ENCODE peak calls at places on chromosomes 11 and 22, in nine cellular contexts. G, O, J, H, Q, Z, K, D and Y are unnamed samples.

GRCh38 chr11:69892986-69893555 is 73.9 kb upstream of the FGF3 start:
- DNase-seq in J (no peak), O (peak), G (no peak), D (no peak), H (no peak), Q (no peak), K (no peak), Z (no peak), Y (no peak)

GRCh38 chr11:64028398-64029115 is 7.2 kb upstream of the FLRT1 start:
- DNase-seq in O (no peak), J (no peak), D (no peak), Q (no peak), H (peak), G (peak), Z (no peak), K (peak), Y (no peak)

GRCh38 chr11:104658177-104658576 is 240.1 kb downstream of the CASP12 start:
- DNase-seq in K (no peak), G (no peak), D (no peak), Z (no peak), H (no peak), Q (no peak), J (no peak), O (no peak), Y (no peak)

GRCh38 chr22:32533265-32534068 is 58.9 kb downstream of the FBXO7 start:
- DNase-seq in Q (no peak), J (no peak), H (no peak), O (no peak), K (no peak), Z (no peak), D (no peak), G (no peak), Y (no peak)

GRCh38 chr11:27011560-27012253 is 17.8 kb downstream of the FIBIN start:
- DNase-seq in G (no peak), Z (no peak), K (no peak), O (no peak), Q (no peak), J (no peak), H (no peak), D (no peak), Y (no peak)

GRCh38 chr11:95704865-95705264 is 84.7 kb downstream of the FAM76B start:
- DNase-seq in K (peak), Q (peak), O (no peak), H (no peak), G (no peak), D (no peak), J (no peak), Z (no peak), Y (no peak)

GRCh38 chr22:45163074-45163416 is 680 bp upstream of the NUP50 start:
- DNase-seq in G (peak), Z (no peak), J (peak), Q (no peak), O (no peak), H (peak), D (no peak), K (no peak), Y (no peak)

GRCh38 chr11:79259800-79260199 is 181.0 kb downstream of the TENM4 start:
- DNase-seq in H (no peak), Q (no peak), Z (no peak), G (no peak), J (no peak), O (no peak), K (no peak), D (no peak), Y (no peak)

GRCh38 chr11:28736256-28736655 is 628.1 kb downstream of the METTL15 start:
- DNase-seq in J (no peak), O (no peak), K (no peak), H (no peak), Z (no peak), G (no peak), Q (no peak), D (no peak), Y (no peak)

GRCh38 chr11:105274631-105275030 is 135.1 kb upstream of the CARD18 start:
- DNase-seq in H (no peak), D (no peak), K (no peak), Z (no peak), G (no peak), Q (no peak), J (no peak), O (no peak), Y (no peak)

GRCh38 chr22:17910561-17911311 is 113.6 kb downstream of the MICAL3 start:
- DNase-seq in K (peak), O (no peak), Z (peak), D (no peak), J (peak), G (no peak), Q (peak), H (peak), Y (peak)

GRCh38 chr22:20244250-20244648 is 23.9 kb downstream of the RTN4R start:
- DNase-seq in J (no peak), O (no peak), D (no peak), Z (no peak), H (no peak), K (no peak), Q (no peak), G (no peak), Y (no peak)

GRCh38 chr11:47514825-47515647 is 37.9 kb downstream of the CELF1 start:
- DNase-seq in J (peak), G (no peak), O (no peak), Z (no peak), Q (no peak), D (no peak), H (no peak), K (no peak), Y (no peak)

GRCh38 chr11:46295996-46296519 is 18.6 kb downstream of the CREB3L1 start:
- DNase-seq in Q (no peak), D (no peak), H (no peak), K (no peak), J (no peak), G (no peak), Z (no peak), O (no peak), Y (no peak)

GRCh38 chr11:61120865-61121831 is 18.9 kb downstream of the CD5 start:
- DNase-seq in H (no peak), Z (no peak), O (peak), K (peak), D (peak), G (no peak), Q (peak), J (peak), Y (no peak)

GRCh38 chr11:43923327-43924111 is 18.9 kb upstream of the C11orf96 start:
- DNase-seq in H (no peak), K (peak), G (no peak), Q (peak), Z (no peak), J (peak), O (no peak), D (no peak), Y (peak)

GRCh38 chr11:87331273-87331672 is 293.5 kb downstream of the TMEM135 start:
- DNase-seq in Q (no peak), H (no peak), J (no peak), D (no peak), Z (no peak), G (no peak), K (peak), O (no peak), Y (no peak)

GRCh38 chr22:49925525-49926128 is 7.2 kb downstream of the CRELD2 start:
- DNase-seq in J (no peak), O (peak), Q (no peak), Z (no peak), H (no peak), D (peak), G (peak), K (no peak), Y (no peak)

GRCh38 chr22:44097263-44098020 is 73.3 kb downstream of the PARVB start:
- DNase-seq in K (no peak), O (no peak), Q (no peak), G (no peak), J (no peak), H (no peak), Z (no peak), D (no peak), Y (no peak)

GRCh38 chr11:7575841-7576451 is 62.1 kb downstream of the PPFIBP2 start:
- DNase-seq in Q (peak), Z (no peak), O (peak), J (no peak), D (no peak), K (peak), H (no peak), G (no peak), Y (peak)

GRCh38 chr11:19673924-19674390 is 38.7 kb upstream of the NAV2 start:
- DNase-seq in Q (peak), D (no peak), H (no peak), J (peak), Z (peak), O (peak), K (peak), G (no peak), Y (peak)

GRCh38 chr11:762421-763072 is 14.7 kb downstream of the GATD1 start:
- DNase-seq in H (no peak), G (peak), D (no peak), J (peak), K (no peak), O (peak), Z (no peak), Q (no peak), Y (no peak)

GRCh38 chr11:113859665-113860064 is 15.7 kb downstream of the USP28 start:
- DNase-seq in D (no peak), Q (no peak), J (no peak), O (no peak), K (no peak), H (no peak), Z (no peak), G (no peak), Y (no peak)

GRCh38 chr11:119361056-119361787 is 14.7 kb upstream of the MFRP start:
- DNase-seq in K (no peak), Z (no peak), G (peak), J (peak), Q (peak), O (no peak), D (no peak), H (no peak), Y (peak)

GRCh38 chr11:122264121-122264520 is 148.1 kb upstream of the BLID start:
- DNase-seq in J (no peak), Z (no peak), G (no peak), Q (no peak), O (no peak), K (no peak), D (no peak), H (no peak), Y (no peak)

GRCh38 chr11:122393209-122393850 is 262.2 kb upstream of the UBASH3B start:
- DNase-seq in J (no peak), G (no peak), K (no peak), O (no peak), H (no peak), Q (no peak), D (no peak), Z (no peak), Y (no peak)

GRCh38 chr11:122843281-122844150 is 5.2 kb downstream of the CRTAM start:
- DNase-seq in K (no peak), O (no peak), H (no peak), D (peak), J (no peak), G (no peak), Z (no peak), Q (no peak), Y (no peak)

GRCh38 chr11:132853886-132854285 is 678.4 kb downstream of the OPCML start:
- DNase-seq in J (no peak), Z (no peak), H (no peak), O (no peak), K (no peak), Q (no peak), D (no peak), G (no peak), Y (no peak)

GRCh38 chr11:76382209-76382608 is 1.1 kb downstream of the GVQW3 start:
- DNase-seq in Z (no peak), H (no peak), J (no peak), D (no peak), G (peak), O (no peak), K (no peak), Q (no peak), Y (no peak)

GRCh38 chr11:79121351-79121750 is 319.5 kb downstream of the TENM4 start:
- DNase-seq in K (no peak), Z (no peak), Q (no peak), D (no peak), H (no peak), O (no peak), G (no peak), J (peak), Y (no peak)

GRCh38 chr11:84887055-84887629 is 740.0 kb downstream of the DLG2 start:
- DNase-seq in Z (no peak), D (no peak), J (no peak), H (no peak), O (no peak), Q (no peak), K (no peak), G (no peak), Y (no peak)

GRCh38 chr11:95081412-95081811 is 8.2 kb upstream of the ENDOD1 start:
- DNase-seq in K (peak), Z (no peak), J (peak), D (no peak), G (no peak), Q (no peak), H (no peak), O (no peak), Y (peak)

GRCh38 chr11:18243783-18244362 is 4.6 kb downstream of the SAA2 start:
- DNase-seq in H (peak), K (peak), J (peak), Q (no peak), O (peak), D (peak), G (peak), Z (no peak), Y (peak)
- TF ChIP-seq CTCF in H (peak), K (peak), J (peak), Q (no peak), O (peak), D (peak), G (peak), Z (peak), Y (peak)

GRCh38 chr11:65529475-65530156 is 4.7 kb downstream of the SCYL1 start:
- DNase-seq in K (peak), J (no peak), Z (no peak), Q (peak), O (no peak), H (no peak), D (no peak), G (no peak), Y (no peak)

GRCh38 chr11:65528819-65529350 is 4.0 kb downstream of the SCYL1 start:
- DNase-seq in Q (peak), D (no peak), O (no peak), G (no peak), K (no peak), H (no peak), J (no peak), Z (no peak), Y (no peak)

GRCh38 chr11:65526744-65527143 is 1.9 kb downstream of the SCYL1 start:
- DNase-seq in G (no peak), J (no peak), O (no peak), Z (no peak), D (no peak), Q (no peak), K (no peak), H (no peak), Y (no peak)

GRCh38 chr11:65532388-65533064 is 7.6 kb downstream of the SCYL1 start:
- DNase-seq in G (no peak), H (no peak), O (no peak), Q (peak), Z (no peak), K (no peak), D (no peak), J (no peak), Y (no peak)

DNA sequence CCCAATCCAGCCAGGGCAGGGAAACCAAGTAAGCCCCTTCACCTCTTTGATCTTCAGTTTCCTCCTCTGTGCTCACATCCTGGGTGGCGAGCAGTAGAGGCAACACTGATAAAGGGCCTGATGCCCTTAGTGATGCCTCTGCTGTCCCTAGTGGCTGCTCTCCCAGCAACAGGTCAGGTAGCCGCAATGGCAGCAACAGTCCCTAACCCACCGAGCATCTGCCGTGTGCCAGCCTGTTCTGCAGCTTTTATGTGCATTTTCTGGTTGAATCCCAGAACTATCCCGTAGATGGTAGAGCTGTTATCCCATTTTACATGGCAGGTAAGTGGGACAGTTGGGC is 5.2 kb downstream of the SCYL1 start:
- DNase-seq in O (no peak), G (peak), Z (no peak), H (no peak), Q (no peak), K (no peak), D (no peak), J (no peak), Y (no peak)
- TF ChIP-seq CTCF in O (no peak), G (peak), Z (no peak), H (no peak), Q (no peak), K (no peak), D (no peak), J (peak), Y (no peak)

GRCh38 chr11:1767399-1768140 is 3.8 kb upstream of the CTSD start:
- DNase-seq in K (no peak), Q (no peak), O (no peak), Z (no peak), J (no peak), D (no peak), H (no peak), G (no peak), Y (no peak)

GRCh38 chr11:1763796-1764661 is at the start of gene CTSD:
- DNase-seq in K (peak), G (peak), J (peak), Q (peak), Z (peak), D (peak), H (peak), O (peak), Y (peak)

GRCh38 chr11:1768141-1768469 is 4.4 kb upstream of the CTSD start:
- DNase-seq in K (no peak), G (no peak), Q (no peak), D (no peak), J (no peak), H (no peak), O (no peak), Z (no peak), Y (no peak)

GRCh38 chr11:1766719-1767398 is 3.1 kb upstream of the CTSD start:
- DNase-seq in O (no peak), Q (no peak), Z (no peak), G (no peak), H (no peak), J (no peak), K (no peak), D (no peak), Y (peak)

GRCh38 chr11:1765871-1766718 is 2.4 kb upstream of the CTSD start:
- DNase-seq in O (no peak), J (no peak), H (no peak), D (no peak), Z (no peak), Q (no peak), G (no peak), K (no peak), Y (peak)
- TF ChIP-seq CTCF in O (no peak), J (peak), H (peak), D (no peak), Z (no peak), Q (no peak), G (no peak), K (no peak), Y (no peak)

GRCh38 chr22:42892156-42892555 is 35.1 kb upstream of the ARFGAP3 start:
- DNase-seq in Z (no peak), D (no peak), J (no peak), H (no peak), O (no peak), G (no peak), Q (no peak), K (no peak), Y (no peak)

GRCh38 chr22:42891696-42892095 is 34.6 kb upstream of the ARFGAP3 start:
- DNase-seq in Z (no peak), Q (no peak), H (no peak), D (no peak), G (no peak), J (no peak), K (no peak), O (no peak), Y (no peak)

GRCh38 chr22:42892571-42893316 is 35.7 kb upstream of the ARFGAP3 start:
- DNase-seq in K (no peak), J (no peak), O (no peak), D (no peak), Z (no peak), G (no peak), Q (no peak), H (no peak), Y (no peak)

GRCh38 chr22:42895087-42895486 is 38.0 kb upstream of the ARFGAP3 start:
- DNase-seq in Z (no peak), Q (no peak), O (no peak), J (no peak), H (no peak), G (peak), D (no peak), K (no peak), Y (no peak)

DNA sequence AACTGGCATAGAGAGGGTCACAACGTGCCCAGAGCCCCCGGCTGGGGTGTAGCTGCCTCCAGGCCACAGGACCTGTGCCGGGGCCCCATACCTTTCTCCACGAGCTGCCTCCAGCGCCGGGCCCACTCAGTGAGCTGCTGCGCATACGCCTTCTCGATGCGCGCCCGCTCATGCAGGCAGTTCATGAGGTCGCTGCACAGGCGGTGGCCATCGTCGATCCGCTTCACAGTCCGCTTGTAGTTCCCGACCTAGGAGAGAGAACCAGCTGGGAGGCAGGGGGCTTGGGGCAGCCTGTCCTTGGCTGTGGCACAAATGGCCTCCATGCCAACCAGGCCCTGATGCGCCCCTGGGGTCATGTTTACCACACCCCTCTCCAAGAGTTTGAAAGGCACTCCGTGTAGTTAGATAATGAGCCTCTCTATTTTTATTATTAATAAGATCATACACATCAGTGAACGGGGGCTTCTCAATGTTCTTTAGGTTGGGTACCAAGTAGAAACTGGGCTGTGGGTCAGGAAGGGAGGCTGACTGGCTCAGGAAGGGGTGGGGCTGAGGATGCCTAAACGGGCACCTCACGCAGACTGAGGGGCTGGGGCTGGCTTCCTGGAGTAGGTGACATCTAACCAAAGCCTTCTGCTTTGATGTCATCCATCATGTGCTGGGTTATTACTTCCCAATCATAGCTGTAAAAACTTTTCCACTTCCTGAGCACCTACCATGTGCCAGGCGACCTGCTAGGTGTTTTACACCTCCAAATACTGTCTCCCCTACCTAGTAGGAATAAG is 36.5 kb upstream of the ARFGAP3 start:
- DNase-seq in H (no peak), Q (no peak), Z (no peak), D (no peak), K (no peak), G (no peak), O (no peak), J (no peak), Y (no peak)
- TF ChIP-seq CTCF in H (no peak), Q (no peak), Z (no peak), D (no peak), K (no peak), G (no peak), O (no peak), J (no peak), Y (no peak)